ENCODE peak calls at places on chromosomes 2 and 18, in ten cellular contexts. S is endodermal cell, P is WERI-Rb-1, E is coronary artery, U is left ventricle myocardium inferior, F is neural crest cell, O is progenitor cell of endocrine pancreas, B is mesothelial cell of epicardium, K is brain microvascular endothelial cell, J is right lobe of liver. D is an unnamed sample.

GRCh38 chr18:29313312-29313711 is 1136.4 kb upstream of the CDH2 start:
- DNase-seq in S (no peak), P (no peak), E (no peak), U (no peak), F (no peak), O (no peak), B (no peak), K (no peak), J (no peak), D (no peak)

GRCh38 chr2:10765914-10766313 is 44.5 kb downstream of the ATP6V1C2 start:
- DNase-seq in S (no peak), P (no peak), E (no peak), U (no peak), F (no peak), O (no peak), B (no peak), K (no peak), J (no peak), D (no peak)

GRCh38 chr2:42764096-42764495 is at the start of gene OXER1:
- DNase-seq in S (peak), P (no peak), E (no peak), U (no peak), F (no peak), O (no peak), B (no peak), K (no peak), J (no peak), D (no peak)

GRCh38 chr18:13267517-13267916 is 49.0 kb downstream of the LDLRAD4 start:
- DNase-seq in S (peak), P (no peak), E (no peak), U (no peak), F (no peak), O (no peak), B (no peak), K (no peak), J (no peak), D (no peak)

GRCh38 chr18:34697233-34697632 is 12.9 kb upstream of the DTNA start:
- DNase-seq in S (no peak), P (no peak), E (no peak), U (no peak), F (no peak), O (no peak), B (no peak), K (no peak), J (no peak), D (no peak)

GRCh38 chr2:231711677-231712461 is 3.5 kb downstream of the PTMA start:
- DNase-seq in S (no peak), P (no peak), E (peak), U (no peak), F (no peak), O (no peak), B (no peak), K (no peak), J (no peak), D (no peak)

GRCh38 chr2:132725716-132726115 is 55.7 kb upstream of the LYPD1 start:
- DNase-seq in S (no peak), P (no peak), E (no peak), U (no peak), F (no peak), O (no peak), B (no peak), K (no peak), J (no peak), D (no peak)

GRCh38 chr2:31235504-31235902 is 1.6 kb downstream of the EHD3 start:
- DNase-seq in S (no peak), P (no peak), E (peak), U (no peak), F (no peak), O (no peak), B (peak), K (peak), J (no peak), D (no peak)

GRCh38 chr2:143255899-143256298 is 126.7 kb downstream of the ARHGAP15 start:
- DNase-seq in S (no peak), P (no peak), E (no peak), U (no peak), F (no peak), O (no peak), B (no peak), K (no peak), J (no peak), D (no peak)

GRCh38 chr2:173210270-173211196 is 134.9 kb downstream of the MAP3K20 start:
- DNase-seq in S (peak), P (peak), E (peak), U (peak), F (peak), O (peak), B (peak), K (peak), J (no peak), D (peak)

GRCh38 chr18:46211816-46212215 is 107.6 kb downstream of the HAUS1 start:
- DNase-seq in S (no peak), P (no peak), E (no peak), U (no peak), F (no peak), O (no peak), B (no peak), K (no peak), J (no peak), D (no peak)

GRCh38 chr2:27085670-27086089 is 892 bp upstream of the KHK start:
- DNase-seq in S (peak), P (peak), E (peak), U (peak), F (peak), O (no peak), B (no peak), K (peak), J (peak), D (peak)

GRCh38 chr2:181054843-181055242 is 74.4 kb downstream of the UBE2E3 start:
- DNase-seq in S (no peak), P (no peak), E (no peak), U (no peak), F (no peak), O (no peak), B (no peak), K (peak), J (no peak), D (no peak)

GRCh38 chr18:47999801-48000248 is 69.4 kb upstream of the SMAD2 start:
- DNase-seq in S (no peak), P (no peak), E (no peak), U (no peak), F (no peak), O (no peak), B (no peak), K (no peak), J (no peak), D (no peak)

GRCh38 chr2:133130548-133131246 is 437.6 kb downstream of the NCKAP5 start:
- DNase-seq in S (no peak), P (no peak), E (no peak), U (no peak), F (no peak), O (no peak), B (no peak), K (peak), J (no peak), D (no peak)

GRCh38 chr2:43178602-43179542 is 47.5 kb downstream of the ZFP36L2 start:
- DNase-seq in S (peak), P (no peak), E (peak), U (peak), F (no peak), O (no peak), B (peak), K (peak), J (peak), D (no peak)

GRCh38 chr18:23142285-23142929 is 7.1 kb downstream of the CABLES1 start:
- DNase-seq in S (no peak), P (no peak), E (no peak), U (no peak), F (no peak), O (no peak), B (no peak), K (no peak), J (no peak), D (no peak)

GRCh38 chr2:71607490-71607889 is 154.1 kb downstream of the DYSF start:
- DNase-seq in S (peak), P (peak), E (no peak), U (no peak), F (no peak), O (no peak), B (peak), K (no peak), J (peak), D (peak)

GRCh38 chr2:57726294-57726693 is 320.3 kb upstream of the VRK2 start:
- DNase-seq in S (no peak), P (no peak), E (no peak), U (no peak), F (no peak), O (no peak), B (no peak), K (no peak), J (no peak), D (no peak)

GRCh38 chr2:5507374-5507773 is 184.8 kb upstream of the SOX11 start:
- DNase-seq in S (no peak), P (no peak), E (no peak), U (no peak), F (no peak), O (no peak), B (no peak), K (no peak), J (no peak), D (no peak)

GRCh38 chr18:28504100-28504499 is 327.2 kb upstream of the CDH2 start:
- DNase-seq in S (no peak), P (no peak), E (no peak), U (no peak), F (no peak), O (no peak), B (no peak), K (no peak), J (no peak), D (no peak)

GRCh38 chr2:173982918-173983317 is 17.7 kb upstream of the SP3 start:
- DNase-seq in S (no peak), P (peak), E (no peak), U (no peak), F (no peak), O (no peak), B (no peak), K (peak), J (no peak), D (no peak)

GRCh38 chr2:134839649-134840048 is 1.2 kb downstream of the ACMSD start:
- DNase-seq in S (no peak), P (no peak), E (no peak), U (no peak), F (no peak), O (no peak), B (no peak), K (no peak), J (no peak), D (no peak)

GRCh38 chr2:69994166-69994565 is 32.7 kb upstream of the ASPRV1 start:
- DNase-seq in S (peak), P (no peak), E (peak), U (no peak), F (no peak), O (no peak), B (no peak), K (no peak), J (no peak), D (no peak)

GRCh38 chr2:226758886-226759660 is 40.5 kb downstream of the IRS1 start:
- DNase-seq in S (no peak), P (no peak), E (no peak), U (no peak), F (no peak), O (no peak), B (no peak), K (peak), J (no peak), D (no peak)

GRCh38 chr2:47520825-47521665 is 118.1 kb downstream of the MSH2 start:
- DNase-seq in S (peak), P (no peak), E (no peak), U (peak), F (no peak), O (no peak), B (no peak), K (peak), J (peak), D (peak)

GRCh38 chr2:145158051-145158586 is 638.2 kb upstream of the ZEB2 start:
- DNase-seq in S (no peak), P (no peak), E (peak), U (peak), F (no peak), O (no peak), B (no peak), K (peak), J (no peak), D (no peak)

GRCh38 chr2:175054340-175054739 is 49.2 kb upstream of the CHN1 start:
- DNase-seq in S (no peak), P (no peak), E (no peak), U (no peak), F (no peak), O (no peak), B (no peak), K (no peak), J (no peak), D (no peak)

GRCh38 chr2:54204476-54204875 is 51.6 kb downstream of the TSPYL6 start:
- DNase-seq in S (no peak), P (no peak), E (no peak), U (no peak), F (no peak), O (no peak), B (no peak), K (no peak), J (no peak), D (no peak)

GRCh38 chr2:54209379-54209778 is 46.6 kb downstream of the TSPYL6 start:
- DNase-seq in S (no peak), P (no peak), E (no peak), U (no peak), F (no peak), O (no peak), B (no peak), K (no peak), J (no peak), D (no peak)

GRCh38 chr2:54207666-54208195 is 48.3 kb downstream of the TSPYL6 start:
- DNase-seq in S (no peak), P (no peak), E (no peak), U (no peak), F (no peak), O (no peak), B (no peak), K (peak), J (no peak), D (no peak)

GRCh38 chr2:54208364-54209240 is 47.4 kb downstream of the TSPYL6 start:
- DNase-seq in S (no peak), P (no peak), E (no peak), U (no peak), F (no peak), O (no peak), B (no peak), K (no peak), J (no peak), D (no peak)

DNA sequence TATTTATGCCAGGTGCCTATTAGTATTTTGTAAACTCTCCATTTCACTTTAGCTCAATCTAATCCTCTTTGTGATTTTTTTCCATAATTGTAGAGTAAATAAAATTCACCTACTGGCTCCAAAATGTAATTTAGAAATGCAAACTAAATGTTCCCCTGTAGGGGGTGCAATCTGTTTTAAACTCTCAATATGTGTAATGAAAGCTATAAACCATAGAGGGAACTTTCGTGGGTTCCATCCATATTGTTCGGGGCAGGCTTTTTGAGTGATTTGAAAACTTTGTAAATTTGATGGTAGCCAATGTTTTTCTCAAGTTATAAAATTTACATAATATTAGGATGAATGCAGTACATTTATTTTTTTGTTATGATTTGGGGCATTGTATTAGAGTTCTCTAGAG is 49.4 kb downstream of the TSPYL6 start:
- DNase-seq in S (no peak), P (no peak), E (no peak), U (no peak), F (no peak), O (no peak), B (no peak), K (peak), J (no peak), D (no peak)
- TF ChIP-seq CTCF in S (peak), P (peak), E (peak), U (peak), F (peak), O (peak), B (no peak), K (peak), J (peak), D (peak)

DNA sequence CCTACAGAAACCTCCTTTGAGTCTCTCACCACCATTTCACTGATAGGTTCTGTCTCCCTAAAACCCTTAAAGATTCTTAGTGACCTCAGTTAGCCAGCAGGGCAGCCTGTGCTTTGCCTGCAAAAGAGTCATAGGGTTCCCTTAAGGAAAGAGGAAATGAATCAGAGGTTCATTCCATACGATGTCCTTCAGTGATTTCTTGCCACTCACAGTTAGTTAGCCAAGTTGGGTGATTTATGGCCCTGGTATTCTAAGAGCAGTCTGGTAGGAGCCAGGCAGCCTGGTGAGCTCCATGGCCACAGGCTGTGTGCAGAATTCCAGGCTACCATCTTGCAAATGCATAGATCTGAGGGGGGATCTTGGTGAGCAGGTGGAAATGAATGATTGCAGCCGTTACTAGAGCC is 18.7 kb upstream of the CCBE1 start:
- DNase-seq in S (no peak), P (no peak), E (no peak), U (no peak), F (no peak), O (no peak), B (no peak), K (peak), J (no peak), D (no peak)
- TF ChIP-seq CTCF in S (no peak), P (no peak), E (no peak), U (no peak), F (no peak), O (no peak), B (no peak), K (peak), J (no peak), D (no peak)

GRCh38 chr18:37588289-37588688 is 22.7 kb upstream of the CELF4 start:
- DNase-seq in S (peak), P (no peak), E (no peak), U (no peak), F (no peak), O (no peak), B (no peak), K (no peak), J (no peak), D (no peak)

GRCh38 chr18:37584217-37584616 is 18.6 kb upstream of the CELF4 start:
- DNase-seq in S (no peak), P (no peak), E (no peak), U (no peak), F (no peak), O (no peak), B (no peak), K (no peak), J (no peak), D (no peak)

GRCh38 chr18:37582306-37582705 is 16.7 kb upstream of the CELF4 start:
- DNase-seq in S (no peak), P (no peak), E (no peak), U (no peak), F (no peak), O (no peak), B (no peak), K (no peak), J (no peak), D (no peak)

GRCh38 chr18:37586641-37587225 is 21.1 kb upstream of the CELF4 start:
- DNase-seq in S (peak), P (no peak), E (no peak), U (no peak), F (no peak), O (no peak), B (no peak), K (no peak), J (no peak), D (no peak)

DNA sequence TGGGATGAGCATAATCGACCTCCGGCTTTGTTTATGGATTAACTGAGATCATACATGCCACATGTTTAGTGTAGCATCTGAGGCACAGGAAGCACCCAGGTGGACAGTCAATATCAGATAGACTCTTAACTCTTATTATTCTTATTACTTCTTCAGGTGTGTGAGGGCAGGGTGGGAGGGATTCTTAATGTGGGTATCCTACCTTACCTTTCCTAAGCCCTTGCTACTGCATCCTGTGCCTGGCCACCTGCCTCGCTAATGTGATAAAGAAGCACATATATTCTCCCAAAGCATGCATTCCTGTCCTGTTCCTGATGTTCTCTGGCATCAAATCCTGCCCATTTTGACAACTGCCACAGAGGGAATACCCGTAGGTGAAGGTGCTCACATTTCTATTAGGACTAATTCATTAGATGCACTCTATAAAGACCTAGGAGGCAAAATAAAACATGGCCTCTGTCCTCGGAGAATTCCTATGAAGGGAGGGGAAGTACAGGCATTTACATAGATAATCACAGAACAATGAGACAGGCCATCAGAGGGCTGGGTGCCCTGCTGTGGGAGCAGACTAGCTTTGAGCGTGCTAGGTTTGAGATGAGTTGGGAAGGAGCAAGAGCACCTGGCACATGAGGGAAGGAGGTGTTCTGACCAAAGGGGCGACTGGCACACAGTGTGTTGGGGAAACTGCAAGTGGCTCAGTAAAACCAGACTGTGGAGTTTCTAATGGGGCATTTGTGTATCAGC is 19.5 kb upstream of the CELF4 start:
- DNase-seq in S (peak), P (no peak), E (no peak), U (no peak), F (no peak), O (no peak), B (no peak), K (no peak), J (no peak), D (no peak)
- TF ChIP-seq CTCF in S (no peak), P (no peak), E (no peak), U (no peak), F (no peak), O (no peak), B (no peak), K (no peak), J (no peak), D (no peak)

GRCh38 chr2:239819091-239819973 is 205.8 kb downstream of the NDUFA10 start:
- DNase-seq in S (peak), P (no peak), E (peak), U (no peak), F (no peak), O (peak), B (peak), K (no peak), J (no peak), D (no peak)
- TF ChIP-seq CTCF in S (no peak), P (no peak), E (no peak), U (no peak), F (no peak), O (no peak), B (no peak), K (no peak), J (no peak), D (no peak)

GRCh38 chr18:51029694-51030536 is at the start of gene SMAD4:
- DNase-seq in S (peak), P (peak), E (peak), U (peak), F (peak), O (peak), B (peak), K (peak), J (peak), D (peak)
- TF ChIP-seq CTCF in S (no peak), P (no peak), E (no peak), U (no peak), F (no peak), O (no peak), B (no peak), K (no peak), J (no peak), D (no peak)